ENCODE peak calls at places on chromosomes 7 and 10, in six cellular contexts. J is NCI-H82, W is upper lobe of left lung, L is HEK293T, N is DMS53, O is occipital lobe. G is an unnamed sample.

GRCh38 chr7:135159359-135160087 is 11.0 kb downstream of the CYREN start:
- DNase-seq in O (no peak), N (no peak), L (no peak), W (no peak), J (no peak), G (no peak)

GRCh38 chr7:513521-514166 is 6.0 kb downstream of the PDGFA start:
- DNase-seq in W (no peak), J (no peak), O (peak), L (no peak), N (peak), G (no peak)

GRCh38 chr10:86188326-86188725 is 178.3 kb downstream of the GRID1 start:
- DNase-seq in J (no peak), W (no peak), L (no peak), N (no peak), O (no peak), G (no peak)

GRCh38 chr7:105846404-105846803 is 30.0 kb downstream of the ATXN7L1 start:
- DNase-seq in O (no peak), L (no peak), J (no peak), W (no peak), N (no peak), G (no peak)

GRCh38 chr7:489876-490275 is 29.8 kb downstream of the PDGFA start:
- DNase-seq in W (no peak), O (no peak), L (no peak), J (no peak), N (no peak), G (no peak)

GRCh38 chr10:110845756-110846620 is 25.7 kb upstream of the PDCD4 start:
- DNase-seq in O (no peak), N (peak), L (no peak), W (no peak), J (no peak), G (no peak)

GRCh38 chr7:157719705-157720655 is 383.2 kb downstream of the DNAJB6 start:
- DNase-seq in N (no peak), O (no peak), J (no peak), L (no peak), W (peak), G (no peak)

GRCh38 chr7:121330053-121330833 is 1.4 kb downstream of the WNT16 start:
- DNase-seq in J (peak), N (peak), W (peak), L (peak), O (no peak), G (no peak)

GRCh38 chr10:12659706-12660105 is 310.4 kb downstream of the CAMK1D start:
- DNase-seq in N (no peak), W (no peak), L (no peak), O (no peak), J (no peak), G (no peak)

GRCh38 chr7:55570939-55571338 is 1.4 kb downstream of the VOPP1 start:
- DNase-seq in O (no peak), L (no peak), J (no peak), W (no peak), N (peak), G (no peak)

GRCh38 chr7:5780801-5781496 is 514 bp downstream of the RNF216 start:
- DNase-seq in N (peak), L (no peak), O (peak), J (peak), W (peak), G (no peak)

GRCh38 chr7:104059103-104059502 is 69.6 kb upstream of the RELN start:
- DNase-seq in W (no peak), L (no peak), N (no peak), O (no peak), J (peak), G (no peak)

GRCh38 chr10:34814228-34815173 is 595 bp downstream of the PARD3 start:
- DNase-seq in N (peak), L (peak), J (peak), W (peak), O (no peak), G (no peak)

GRCh38 chr7:40977533-40977932 is 725.4 kb downstream of the INHBA start:
- DNase-seq in J (no peak), W (no peak), L (no peak), O (no peak), N (no peak), G (no peak)

G was measured in Jurkat, Clone E6-1.